ENCODE peak calls at places on chromosomes 5 and 9, in five cellular contexts. O is heart right ventricle, R is HepG2, Z is lung, B is ureter. V is an unnamed sample.

GRCh38 chr9:125361837-125362531 is 100.4 kb downstream of the GAPVD1 start:
- DNase-seq in O (no peak), R (no peak), Z (no peak), B (no peak), V (no peak)

GRCh38 chr5:38598994-38599611 is 42.7 kb upstream of the LIFR start:
- DNase-seq in O (no peak), R (peak; percentile 16), Z (peak; percentile 6), B (no peak), V (no peak)

GRCh38 chr5:42858031-42858643 is 46.4 kb upstream of the SELENOP start:
- DNase-seq in O (no peak), R (no peak), Z (no peak), B (no peak), V (no peak)

GRCh38 chr9:120689860-120690259 is 24.4 kb downstream of the MEGF9 start:
- DNase-seq in O (no peak), R (no peak), Z (no peak), B (no peak), V (no peak)

GRCh38 chr9:103816146-103816545 is 278.0 kb upstream of the SMC2 start:
- DNase-seq in O (no peak), R (no peak), Z (no peak), B (no peak), V (no peak)

GRCh38 chr5:80187274-80187673 is 68.6 kb downstream of the SERINC5 start:
- DNase-seq in O (no peak), R (no peak), Z (no peak), B (no peak), V (no peak)

GRCh38 chr5:1732238-1732880 is 67.3 kb downstream of the MRPL36 start:
- DNase-seq in O (peak; percentile 1), R (no peak), Z (no peak), B (peak; percentile 35), V (peak; percentile 47)

GRCh38 chr5:138536215-138536614 is 6.8 kb downstream of the ETF1 start:
- DNase-seq in O (no peak), R (no peak), Z (no peak), B (no peak), V (no peak)

GRCh38 chr5:68272289-68272688 is 56.7 kb downstream of the PIK3R1 start:
- DNase-seq in O (no peak), R (no peak), Z (no peak), B (no peak), V (no peak)

GRCh38 chr5:106376522-106376921 is 1294.2 kb downstream of the EFNA5 start:
- DNase-seq in O (no peak), R (no peak), Z (no peak), B (no peak), V (no peak)

GRCh38 chr9:26650325-26650724 is 242.3 kb downstream of the CAAP1 start:
- DNase-seq in O (no peak), R (no peak), Z (no peak), B (no peak), V (no peak)

GRCh38 chr5:178416206-178416882 is 173.8 kb downstream of the COL23A1 start:
- DNase-seq in O (no peak), R (no peak), Z (no peak), B (no peak), V (no peak)

GRCh38 chr5:10130881-10131280 is 118.8 kb downstream of the ATPSCKMT start:
- DNase-seq in O (no peak), R (no peak), Z (no peak), B (no peak), V (no peak)

GRCh38 chr5:137186759-137187461 is 312.2 kb downstream of the SPOCK1 start:
- DNase-seq in O (no peak), R (no peak), Z (no peak), B (no peak), V (no peak)

GRCh38 chr9:31519011-31519410 is 865.4 kb upstream of the ACO1 start:
- DNase-seq in O (no peak), R (peak; percentile 5), Z (no peak), B (no peak), V (peak; percentile 14)

GRCh38 chr9:95854386-95855015 is 21.0 kb upstream of the ERCC6L2 start:
- DNase-seq in O (no peak), R (no peak), Z (no peak), B (no peak), V (no peak)

GRCh38 chr5:144236479-144236878 is 65.8 kb downstream of the KCTD16 start:
- DNase-seq in O (no peak), R (no peak), Z (no peak), B (no peak), V (no peak)

GRCh38 chr5:176394881-176395675 is 6.5 kb downstream of the HIGD2A start:
- DNase-seq in O (peak; percentile 60), R (no peak), Z (no peak), B (no peak), V (no peak)

GRCh38 chr9:95852059-95853032 is 23.1 kb upstream of the ERCC6L2 start:
- DNase-seq in O (no peak), R (no peak), Z (no peak), B (no peak), V (no peak)

GRCh38 chr5:98482321-98483111 is 290.9 kb upstream of the RGMB start:
- DNase-seq in O (no peak), R (no peak), Z (no peak), B (no peak), V (no peak)

GRCh38 chr9:105452185-105452584 is 4.4 kb downstream of the FSD1L start:
- DNase-seq in O (no peak), R (no peak), Z (no peak), B (no peak), V (no peak)

GRCh38 chr5:141880961-141881801 is 3.0 kb upstream of the PCDH1 start:
- DNase-seq in O (peak; percentile 63), R (no peak), Z (no peak), B (peak; percentile 24), V (no peak)

GRCh38 chr9:109705515-109705914 is 74.5 kb upstream of the PALM2AKAP2 start:
- DNase-seq in O (no peak), R (peak; percentile 2), Z (no peak), B (no peak), V (no peak)

GRCh38 chr9:37102476-37102875 is 17.9 kb upstream of the ZCCHC7 start:
- DNase-seq in O (no peak), R (no peak), Z (no peak), B (no peak), V (no peak)